ENCODE peak calls at places on chromosome 19, in seven cellular contexts. J is esophagus squamous epithelium; T is naive thymus-derived CD4-positive, alpha-beta T cell; Q is MCF 10A; A is ureter; W is iPS-NIHi11; G is activated CD4-positive, alpha-beta T cell treated with anti-CD3 and anti-CD28 coated beads, Interleukin-2, amount 50 U/mL, for 24 hours. R is an unnamed sample.

GRCh38 chr19:42242071-42242511 is 311 bp downstream of the GSK3A start:
- DNase-seq in G (no peak), W (no peak), Q (no peak), T (no peak), J (no peak), A (peak; percentile 53), R (peak; percentile 79)

GRCh38 chr19:51703655-51704515 is 10.8 kb downstream of the SPACA6 start:
- DNase-seq in J (peak; percentile 92), T (peak; percentile 98), W (peak; percentile 98), G (peak; percentile 94), Q (peak; percentile 95), A (peak; percentile 97), R (peak; percentile 99)

GRCh38 chr19:42091300-42092266 is 15.6 kb downstream of the ZNF574 start:
- DNase-seq in G (no peak), A (no peak), Q (peak; percentile 68), W (no peak), J (no peak), T (no peak), R (no peak)

GRCh38 chr19:45069056-45069455 is 7.2 kb downstream of the ZNF296 start:
- DNase-seq in Q (peak; percentile 33), G (no peak), A (no peak), T (no peak), J (no peak), W (peak; percentile 78), R (no peak)

GRCh38 chr19:35279985-35280821 is 2.1 kb upstream of the HAMP start:
- DNase-seq in J (no peak), T (no peak), Q (no peak), G (no peak), W (no peak), A (no peak), R (no peak)

GRCh38 chr19:15181394-15181793 is 19.4 kb downstream of the NOTCH3 start:
- DNase-seq in A (no peak), G (no peak), T (no peak), J (no peak), Q (no peak), W (no peak), R (no peak)

GRCh38 chr19:10523135-10523636 is 5.9 kb upstream of the S1PR5 start:
- DNase-seq in W (no peak), Q (no peak), J (no peak), A (no peak), G (no peak), T (no peak), R (no peak)

GRCh38 chr19:49672131-49672919 is 4.7 kb upstream of the PRMT1 start:
- DNase-seq in A (peak; percentile 69), G (no peak), J (no peak), Q (peak; percentile 76), T (peak; percentile 61), W (peak; percentile 88), R (no peak)

GRCh38 chr19:42038675-42039074 is 31.3 kb downstream of the GRIK5 start:
- DNase-seq in W (no peak), T (no peak), J (no peak), A (no peak), Q (no peak), G (no peak), R (no peak)

GRCh38 chr19:3024870-3025515 is 4.1 kb downstream of the TLE2 start:
- DNase-seq in A (no peak), G (no peak), W (peak; percentile 45), J (no peak), Q (no peak), T (no peak), R (no peak)

GRCh38 chr19:7980168-7980567 is 25.3 kb downstream of the ELAVL1 start:
- DNase-seq in G (no peak), A (no peak), J (no peak), T (no peak), W (no peak), Q (no peak), R (no peak)

GRCh38 chr19:33813391-33814101 is 16.9 kb downstream of the KCTD15 start:
- DNase-seq in A (no peak), W (no peak), G (no peak), T (no peak), Q (no peak), J (no peak), R (no peak)

GRCh38 chr19:46815833-46816627 is 27.6 kb upstream of the SLC1A5 start:
- DNase-seq in T (no peak), J (no peak), W (no peak), A (no peak), Q (no peak), G (no peak), R (no peak)

GRCh38 chr19:45621976-45622503 is 17.2 kb downstream of the EML2 start:
- DNase-seq in G (no peak), A (no peak), J (no peak), Q (no peak), T (no peak), W (no peak), R (no peak)

GRCh38 chr19:33063356-33064116 is 1.2 kb downstream of the RHPN2 start:
- DNase-seq in Q (peak; percentile 20), A (no peak), T (no peak), G (no peak), J (no peak), W (no peak), R (no peak)

GRCh38 chr19:4577020-4577782 is 17.7 kb upstream of the SEMA6B start:
- DNase-seq in T (no peak), G (no peak), W (no peak), J (no peak), A (no peak), Q (peak; percentile 55), R (no peak)

GRCh38 chr19:38070573-38070972 is 153.4 kb downstream of the DPF1 start:
- DNase-seq in T (no peak), W (no peak), Q (peak; percentile 55), J (no peak), G (no peak), A (no peak), R (no peak)

GRCh38 chr19:20051841-20052768 is 12.8 kb upstream of the ZNF682 start:
- DNase-seq in T (peak; percentile 40), J (peak; percentile 54), G (peak; percentile 65), A (peak; percentile 97), W (peak; percentile 90), Q (no peak), R (peak; percentile 95)

GRCh38 chr19:44904426-44904994 is 1.1 kb upstream of the APOE start:
- DNase-seq in J (no peak), Q (no peak), A (no peak), G (no peak), T (no peak), W (no peak), R (no peak)

GRCh38 chr19:45008554-45008953 is 7.3 kb downstream of the RELB start:
- DNase-seq in Q (no peak), J (no peak), W (peak; percentile 14), A (no peak), T (no peak), G (no peak), R (no peak)

GRCh38 chr19:5988520-5989387 is 10.8 kb upstream of the RANBP3 start:
- DNase-seq in G (no peak), J (no peak), W (no peak), A (no peak), Q (no peak), T (no peak), R (no peak)

GRCh38 chr19:47157455-47158321 is 27.1 kb downstream of the SAE1 start:
- DNase-seq in W (peak; percentile 84), Q (no peak), J (no peak), G (no peak), T (peak; percentile 45), A (peak; percentile 65), R (peak; percentile 79)

GRCh38 chr19:572891-573825 is 762 bp downstream of the BSG start:
- DNase-seq in G (no peak), A (peak; percentile 65), Q (peak; percentile 72), W (no peak), T (no peak), J (no peak), R (no peak)

GRCh38 chr19:2770055-2771013 is 12.7 kb downstream of the SGTA start:
- DNase-seq in T (no peak), W (no peak), J (no peak), A (peak; percentile 75), Q (no peak), G (no peak), R (no peak)

GRCh38 chr19:34381399-34382251 is 16.6 kb downstream of the GPI start:
- DNase-seq in J (no peak), Q (no peak), T (no peak), A (no peak), G (no peak), W (no peak), R (no peak)

GRCh38 chr19:12782424-12783225 is 7.3 kb upstream of the HOOK2 start:
- DNase-seq in A (peak; percentile 86), W (peak; percentile 63), G (peak; percentile 76), Q (peak; percentile 72), T (no peak), J (peak; percentile 67), R (peak; percentile 92)

GRCh38 chr19:27846944-27847343 is 1366.0 kb downstream of the UQCRFS1 start:
- DNase-seq in A (no peak), Q (no peak), J (no peak), T (no peak), W (no peak), G (no peak), R (no peak)

GRCh38 chr19:45636902-45637301 is 2.3 kb downstream of the EML2 start:
- DNase-seq in A (no peak), G (no peak), W (no peak), Q (no peak), T (no peak), J (no peak), R (no peak)

GRCh38 chr19:33950141-33950805 is 153.6 kb downstream of the KCTD15 start:
- DNase-seq in G (no peak), W (no peak), T (no peak), J (no peak), Q (no peak), A (peak; percentile 13), R (no peak)

GRCh38 chr19:5974721-5975387 is 3.1 kb downstream of the RANBP3 start:
- DNase-seq in Q (no peak), T (no peak), J (no peak), G (peak; percentile 37), A (no peak), W (no peak), R (no peak)

GRCh38 chr19:16714702-16715294 is 4.8 kb upstream of the NWD1 start:
- DNase-seq in Q (peak; percentile 76), W (peak; percentile 79), J (no peak), G (peak; percentile 5), A (peak; percentile 55), T (peak; percentile 19), R (peak; percentile 62)

GRCh38 chr19:756232-756631 is 5.3 kb downstream of the MISP start:
- DNase-seq in A (no peak), T (no peak), Q (peak; percentile 29), G (peak; percentile 10), J (no peak), W (peak; percentile 58), R (no peak)